ENCODE peak calls at places on chromosomes 11 and 22, in seven cellular contexts. X, Z, R, T, O, D and S are unnamed samples.

GRCh38 chr11:77125695-77126094 is 2.4 kb upstream of the MYO7A start:
- DNase-seq in X (no peak), Z (no peak), R (no peak), T (no peak), O (no peak), D (no peak), S (no peak)

GRCh38 chr11:57222239-57222638 is 14.8 kb downstream of the APLNR start:
- DNase-seq in X (peak; percentile 15), Z (no peak), R (no peak), T (no peak), O (no peak), D (no peak), S (no peak)

GRCh38 chr11:9461760-9462134 is 935 bp downstream of the ZNF143 start:
- DNase-seq in X (peak; percentile 37), Z (no peak), R (no peak), T (no peak), O (peak; percentile 22), D (peak; percentile 22), S (no peak)

GRCh38 chr22:34427436-34427835 is 507.2 kb upstream of the LARGE1 start:
- DNase-seq in X (no peak), Z (no peak), R (no peak), T (no peak), O (no peak), D (peak; percentile 13), S (no peak)

GRCh38 chr11:11598243-11598642 is 23.6 kb downstream of the GALNT18 start:
- DNase-seq in X (no peak), Z (no peak), R (no peak), T (no peak), O (no peak), D (no peak), S (no peak)

GRCh38 chr22:17922925-17923898 is 101.1 kb downstream of the MICAL3 start:
- DNase-seq in X (peak; percentile 84), Z (no peak), R (no peak), T (no peak), O (peak; percentile 70), D (no peak), S (peak; percentile 90)

GRCh38 chr11:10885703-10886363 is 28.0 kb upstream of the ZBED5 start:
- DNase-seq in X (peak; percentile 49), Z (no peak), R (no peak), T (no peak), O (peak; percentile 54), D (no peak), S (no peak)

GRCh38 chr11:77455740-77456139 is 18.2 kb downstream of the PAK1 start:
- DNase-seq in X (no peak), Z (no peak), R (no peak), T (no peak), O (no peak), D (no peak), S (no peak)

GRCh38 chr22:37686002-37686982 is at the start of gene NOL12:
- DNase-seq in X (peak; percentile 92), Z (peak; percentile 86), R (peak; percentile 88), T (peak; percentile 95), O (peak; percentile 77), D (peak; percentile 74), S (peak; percentile 66)

GRCh38 chr22:33940741-33941140 is 20.5 kb upstream of the LARGE1 start:
- DNase-seq in X (no peak), Z (no peak), R (no peak), T (no peak), O (no peak), D (peak; percentile 21), S (no peak)

GRCh38 chr22:36757608-36758220 is 18.2 kb downstream of the IFT27 start:
- DNase-seq in X (peak; percentile 73), Z (peak; percentile 85), R (peak; percentile 85), T (peak; percentile 92), O (peak; percentile 61), D (peak; percentile 55), S (peak; percentile 16)

GRCh38 chr11:86194998-86195397 is 49.6 kb upstream of the EED start:
- DNase-seq in X (no peak), Z (no peak), R (no peak), T (no peak), O (no peak), D (no peak), S (no peak)

GRCh38 chr11:86196291-86196690 is 48.3 kb upstream of the EED start:
- DNase-seq in X (no peak), Z (no peak), R (no peak), T (no peak), O (no peak), D (no peak), S (no peak)

GRCh38 chr11:86192858-86193257 is 51.7 kb upstream of the EED start:
- DNase-seq in X (no peak), Z (no peak), R (no peak), T (no peak), O (no peak), D (no peak), S (no peak)

GRCh38 chr11:86191874-86192273 is 52.7 kb upstream of the EED start:
- DNase-seq in X (no peak), Z (no peak), R (no peak), T (no peak), O (no peak), D (no peak), S (no peak)

DNA sequence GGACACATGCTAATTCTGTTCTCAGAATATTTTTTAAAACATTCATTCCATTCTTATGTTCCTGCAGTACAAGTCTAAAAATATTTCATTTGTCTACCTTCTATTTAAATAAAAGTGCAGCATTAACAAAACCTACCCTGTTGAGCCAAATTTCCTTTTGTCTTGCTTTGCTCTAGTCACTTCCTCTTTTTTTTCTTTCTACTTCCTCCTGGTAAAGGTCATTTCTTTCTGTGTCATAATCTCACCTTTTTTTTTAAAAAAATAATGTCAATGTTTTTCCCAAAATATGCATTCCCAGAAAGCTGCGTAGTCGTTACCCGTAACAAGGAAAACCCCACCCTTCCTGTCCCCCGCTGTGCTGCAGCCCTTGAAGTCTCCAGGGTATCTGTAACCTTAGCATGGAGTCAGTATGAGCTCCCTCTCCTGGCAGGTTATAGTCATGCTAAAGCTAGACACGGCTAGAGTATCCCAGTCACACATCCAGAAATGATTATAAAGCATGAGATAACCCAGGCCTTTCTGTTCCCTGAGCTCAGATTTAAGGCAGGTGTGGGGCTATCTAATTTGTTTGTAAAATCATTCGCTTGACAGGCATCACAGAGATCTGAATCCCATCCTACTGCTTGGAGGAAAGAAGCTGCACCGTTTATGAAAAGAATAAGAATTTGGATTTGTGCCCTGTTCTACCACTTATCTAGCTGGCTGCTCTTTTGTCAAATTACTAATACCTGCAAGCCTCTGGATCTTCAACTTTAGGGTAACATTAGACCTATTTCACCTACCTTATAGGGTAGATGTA is 51.1 kb upstream of the EED start:
- DNase-seq in X (peak; percentile 94), Z (peak; percentile 64), R (peak; percentile 63), T (no peak), O (peak; percentile 88), D (peak; percentile 78), S (peak; percentile 51)
- H3K4me3 ChIP-seq in X (no peak overlapping the region), Z (no peak overlapping the region), R (peak overlapping the region; percentile 37), T (no peak overlapping the region), O (peak overlapping the region; percentile 33), D (peak overlapping the region; percentile 10), S (no peak overlapping the region)

GRCh38 chr11:1879342-1879940 is 12.3 kb downstream of the PRR33 start:
- DNase-seq in X (no peak), Z (no peak), R (peak; percentile 30), T (peak; percentile 85), O (no peak), D (no peak), S (no peak)
- TF ChIP-seq CTCF in X (no peak), Z (no peak), R (no peak), T (no peak), O (no peak), D (no peak), S (no peak)

GRCh38 chr11:109302591-109303334 is 119.2 kb upstream of the C11orf87 start:
- DNase-seq in X (no peak), Z (no peak), R (no peak), T (no peak), O (no peak), D (peak; percentile 50), S (no peak)

GRCh38 chr11:109303342-109303741 is 118.6 kb upstream of the C11orf87 start:
- DNase-seq in X (no peak), Z (no peak), R (no peak), T (no peak), O (no peak), D (peak; percentile 81), S (no peak)

GRCh38 chr11:109304159-109304558 is 117.8 kb upstream of the C11orf87 start:
- DNase-seq in X (peak; percentile 17), Z (no peak), R (no peak), T (no peak), O (no peak), D (peak; percentile 81), S (peak; percentile 1)

DNA sequence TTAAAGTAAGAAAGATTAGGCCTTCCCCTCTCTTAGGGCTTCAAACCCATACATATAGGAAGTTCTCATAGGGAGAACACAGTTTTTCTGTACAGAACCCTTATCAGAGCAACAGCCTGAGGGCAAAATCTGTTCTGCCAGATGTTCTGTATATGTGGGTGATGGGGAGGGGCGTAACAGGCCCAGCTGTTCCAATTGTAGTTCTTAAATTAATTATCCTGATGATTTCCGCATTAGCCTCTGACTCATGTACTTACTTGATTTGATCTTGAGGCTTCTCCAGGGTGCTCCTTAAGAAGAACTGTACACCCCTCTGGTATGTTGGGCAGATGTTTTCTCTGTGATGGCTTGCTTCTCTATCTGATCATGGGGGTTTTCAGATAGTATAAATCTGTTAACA is 123.1 kb upstream of the C11orf87 start:
- DNase-seq in X (no peak), Z (no peak), R (no peak), T (no peak), O (no peak), D (no peak), S (no peak)
- H3K4me3 ChIP-seq in X (no peak overlapping the region), Z (no peak overlapping the region), R (no peak overlapping the region), T (no peak overlapping the region), O (no peak overlapping the region), D (no peak overlapping the region), S (no peak overlapping the region)

DNA sequence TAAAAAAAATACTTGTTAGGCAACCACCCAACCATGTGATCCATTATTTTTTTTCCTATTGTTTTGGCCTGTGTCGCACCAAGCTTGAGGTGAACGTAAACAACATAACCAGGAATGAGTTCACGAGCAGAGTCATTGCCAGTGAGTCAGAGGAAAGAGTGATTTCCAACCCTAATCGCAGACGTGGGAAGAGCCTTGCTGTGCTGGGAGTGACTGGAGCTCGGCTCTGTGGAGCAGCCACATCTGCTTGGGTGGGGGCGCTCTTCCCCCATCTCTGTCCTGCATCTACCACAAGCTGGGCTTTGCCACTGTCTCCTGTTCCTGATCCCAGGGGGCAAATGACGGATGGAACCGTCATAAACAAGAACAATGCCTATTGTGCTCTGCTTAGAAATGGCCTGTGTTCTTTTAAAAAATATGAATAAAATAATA is 210.0 kb downstream of the KIRREL3 start:
- DNase-seq in X (peak; percentile 87), Z (no peak), R (no peak), T (no peak), O (peak; percentile 64), D (peak; percentile 1), S (peak; percentile 83)
- TF ChIP-seq CTCF in X (no peak), Z (no peak), R (no peak), T (no peak), O (peak; percentile 58), D (no peak), S (peak; percentile 31)